ENCODE peak calls at places on chromosomes 16 and 17, in eight cellular contexts. P is GM10248; T is CD8-positive, alpha-beta T cell; C is B cell; M is heart left ventricle; D is Calu3; G is uterus; U is WTC11. R is an unnamed sample.

GRCh38 chr17:17305282-17305801 is 2.2 kb downstream of the NT5M start:
- DNase-seq in P (peak; percentile 79), T (no peak), C (peak; percentile 66), M (no peak), D (no peak), G (no peak), U (no peak), R (no peak)

GRCh38 chr16:27408012-27408601 is 6.1 kb downstream of the IL21R start:
- DNase-seq in P (peak; percentile 57), T (no peak), C (peak; percentile 21), M (no peak), D (no peak), G (no peak), U (no peak), R (no peak)

GRCh38 chr17:81523139-81524062 is 4.8 kb upstream of the FSCN2 start:
- DNase-seq in P (no peak), T (no peak), C (no peak), M (peak; percentile 66), D (no peak), G (no peak), U (peak; percentile 76), R (no peak)

GRCh38 chr16:1830213-1830612 is 3.2 kb downstream of the FAHD1 start:
- DNase-seq in P (no peak), T (no peak), C (no peak), M (no peak), D (no peak), G (no peak), U (no peak), R (no peak)

GRCh38 chr16:518858-519257 is 8.7 kb upstream of the CAPN15 start:
- DNase-seq in P (no peak), T (no peak), C (no peak), M (no peak), D (no peak), G (no peak), U (no peak), R (no peak)

GRCh38 chr16:4664538-4665418 is 28.6 kb upstream of the NUDT16L1 start:
- DNase-seq in P (peak; percentile 65), T (no peak), C (peak; percentile 50), M (peak; percentile 74), D (peak; percentile 28), G (peak; percentile 71), U (no peak), R (no peak)

GRCh38 chr16:24966599-24966998 is 48.6 kb downstream of the ARHGAP17 start:
- DNase-seq in P (no peak), T (no peak), C (no peak), M (no peak), D (no peak), G (no peak), U (no peak), R (no peak)

GRCh38 chr17:82753516-82753915 is 1.7 kb downstream of the TBCD start:
- DNase-seq in P (no peak), T (no peak), C (no peak), M (no peak), D (no peak), G (no peak), U (no peak), R (no peak)

GRCh38 chr16:3665508-3665907 is 11.0 kb downstream of the DNASE1 start:
- DNase-seq in P (no peak), T (no peak), C (no peak), M (peak; percentile 37), D (no peak), G (no peak), U (no peak), R (no peak)

GRCh38 chr16:75172578-75172977 is 24.3 kb downstream of the ZFP1 start:
- DNase-seq in P (no peak), T (no peak), C (no peak), M (no peak), D (no peak), G (no peak), U (no peak), R (no peak)

GRCh38 chr17:37610971-37611370 is 1.8 kb upstream of the SYNRG start:
- DNase-seq in P (no peak), T (no peak), C (no peak), M (no peak), D (no peak), G (no peak), U (no peak), R (no peak)

GRCh38 chr17:4527552-4527951 is 27.6 kb downstream of the MYBBP1A start:
- DNase-seq in P (no peak), T (no peak), C (no peak), M (no peak), D (no peak), G (no peak), U (no peak), R (no peak)

GRCh38 chr16:19655242-19655777 is 62.7 kb downstream of the KNOP1 start:
- DNase-seq in P (no peak), T (no peak), C (no peak), M (no peak), D (no peak), G (no peak), U (no peak), R (no peak)

GRCh38 chr16:78895661-78896060 is 704.9 kb downstream of the MAF start:
- DNase-seq in P (no peak), T (no peak), C (no peak), M (no peak), D (no peak), G (no peak), U (no peak), R (no peak)

GRCh38 chr16:1781758-1782407 is 488 bp downstream of the SPSB3 start:
- DNase-seq in P (no peak), T (no peak), C (peak; percentile 60), M (peak; percentile 63), D (peak; percentile 59), G (peak; percentile 33), U (peak; percentile 42), R (no peak)

GRCh38 chr16:84919267-84919666 is 92.1 kb downstream of the ZDHHC7 start:
- DNase-seq in P (no peak), T (no peak), C (no peak), M (no peak), D (no peak), G (no peak), U (no peak), R (no peak)

GRCh38 chr17:61492759-61493526 is 40.7 kb downstream of the TBX4 start:
- DNase-seq in P (no peak), T (no peak), C (no peak), M (no peak), D (no peak), G (no peak), U (no peak), R (no peak)
- TF ChIP-seq CTCF in P (no peak), T (no peak), C (no peak), M (no peak), D (no peak), G (no peak), U (no peak), R (no peak)

GRCh38 chr17:32795339-32795979 is 81.5 kb downstream of the MYO1D start:
- DNase-seq in P (no peak), T (no peak), C (no peak), M (no peak), D (no peak), G (no peak), U (no peak), R (no peak)
- TF ChIP-seq CTCF in P (no peak), T (no peak), C (no peak), M (no peak), D (no peak), G (no peak), U (no peak), R (no peak)

DNA sequence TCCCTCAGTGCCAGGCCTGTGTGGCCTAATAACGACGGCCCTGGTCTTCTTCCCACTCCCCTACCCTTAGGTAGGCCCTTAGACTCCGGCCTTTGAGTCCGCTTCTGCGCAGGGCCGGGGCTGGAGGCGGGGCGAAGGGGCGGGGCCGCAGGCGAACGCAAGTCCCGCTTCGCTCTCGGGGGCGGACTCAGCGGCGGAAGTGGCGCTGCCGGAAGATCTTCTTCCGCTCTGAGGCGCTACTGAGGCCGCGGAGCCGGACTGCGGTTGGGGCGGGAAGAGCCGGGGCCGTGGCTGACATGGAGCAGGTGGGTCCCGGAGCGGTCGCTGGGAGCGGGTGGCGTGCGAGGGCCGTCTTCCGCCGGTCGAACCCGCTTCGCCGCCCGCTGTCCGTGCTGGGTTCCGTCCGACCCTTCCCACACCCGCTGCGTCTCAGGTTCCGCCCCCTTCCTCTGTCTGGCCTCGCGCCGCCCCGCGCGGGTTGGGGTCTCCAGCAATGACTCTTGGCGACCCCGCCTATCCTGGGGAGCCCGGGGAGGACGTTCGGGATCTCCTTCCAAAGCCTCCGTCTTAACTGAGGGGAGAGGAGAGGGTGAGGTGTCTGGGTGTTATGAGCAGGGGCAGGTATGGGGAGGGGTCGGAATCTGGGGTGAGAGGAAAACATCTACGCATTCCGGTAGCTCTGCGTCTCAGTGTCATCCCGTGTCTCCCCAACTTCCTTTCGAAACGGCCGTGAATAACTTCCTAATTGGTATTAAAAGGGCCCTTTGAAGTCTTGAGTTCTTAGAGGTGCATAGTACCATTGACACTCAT is at the start of gene STARD3:
- DNase-seq in P (peak; percentile 97), T (peak; percentile 78), C (peak; percentile 94), M (peak; percentile 97), D (no peak), G (peak; percentile 90), U (peak; percentile 94), R (peak; percentile 91)
- TF ChIP-seq CTCF in P (no peak), T (no peak), C (no peak), M (peak; percentile 41), D (no peak), G (no peak), U (no peak), R (peak; percentile 12)

DNA sequence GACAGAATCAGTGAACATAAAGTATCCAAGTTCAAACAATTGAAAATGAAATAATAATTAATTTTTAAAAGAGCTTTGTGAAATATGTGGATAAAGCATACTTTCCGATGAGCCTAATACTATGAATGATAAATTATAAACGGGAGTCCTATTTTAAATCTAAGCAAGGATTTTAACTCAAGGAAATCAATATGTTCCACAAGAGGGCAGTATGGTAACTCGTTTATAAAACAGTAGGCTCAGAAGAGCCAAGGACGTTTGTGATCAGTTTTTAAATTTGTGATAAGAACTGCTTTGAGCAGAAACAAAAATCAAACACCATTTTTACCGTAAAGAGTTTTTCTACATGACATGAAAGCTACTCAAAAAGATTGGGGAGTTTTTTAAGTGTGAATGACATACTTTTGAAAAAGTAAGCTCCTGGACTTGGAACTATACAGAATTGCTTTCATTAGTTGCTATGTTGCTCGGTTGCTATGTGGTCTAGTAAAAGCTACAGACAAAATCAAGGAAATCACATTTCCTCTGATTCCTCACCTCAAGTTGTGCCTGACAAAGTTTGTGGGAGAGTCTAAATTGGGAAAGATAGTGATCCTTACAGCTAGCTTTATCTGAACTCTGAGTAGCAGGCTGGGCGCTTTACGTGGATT is 11.8 kb upstream of the TEKT1 start:
- DNase-seq in P (peak; percentile 47), T (no peak), C (peak; percentile 54), M (no peak), D (no peak), G (no peak), U (no peak), R (no peak)
- TF ChIP-seq CTCF in P (peak; percentile 47), T (peak; percentile 66), C (peak; percentile 81), M (peak; percentile 47), D (no peak), G (peak; percentile 41), U (no peak), R (peak; percentile 83)